ENCODE peak calls at places on chromosomes 16 and 17, in eight cellular contexts. F is brain microvascular endothelial cell, M is cardiac muscle cell, B is WTC11, P is HFF-Myc, U is MCF 10A, T is heart right ventricle, J is astrocyte. L is an unnamed sample.

GRCh38 chr17:3983945-3984484 is 19.8 kb upstream of the ATP2A3 start:
- DNase-seq in M (peak; percentile 86), U (no peak), J (no peak), P (no peak), F (peak; percentile 58), B (no peak), T (peak; percentile 63), L (no peak)

GRCh38 chr17:37567137-37567927 is 41.9 kb downstream of the SYNRG start:
- DNase-seq in P (no peak), F (no peak), M (no peak), B (no peak), J (peak; percentile 28), T (no peak), U (no peak), L (no peak)

GRCh38 chr16:50848755-50849514 is 107.0 kb downstream of the CYLD start:
- DNase-seq in F (no peak), P (no peak), M (no peak), B (no peak), T (no peak), U (no peak), J (no peak), L (no peak)

GRCh38 chr17:8918811-8919210 is 46.7 kb downstream of the PIK3R5 start:
- DNase-seq in F (peak; percentile 34), U (no peak), J (peak; percentile 52), T (no peak), P (no peak), M (peak; percentile 66), B (no peak), L (no peak)

GRCh38 chr17:54892360-54892759 is 8.3 kb upstream of the TOM1L1 start:
- DNase-seq in U (no peak), J (no peak), F (no peak), P (no peak), T (no peak), M (no peak), B (no peak), L (no peak)

GRCh38 chr16:4537376-4538066 is 1.1 kb downstream of the CDIP1 start:
- DNase-seq in U (no peak), J (no peak), M (no peak), B (peak; percentile 54), T (no peak), F (no peak), P (no peak), L (no peak)

GRCh38 chr17:76120658-76121008 is 17.0 kb upstream of the EXOC7 start:
- DNase-seq in T (no peak), B (no peak), F (no peak), U (no peak), M (no peak), P (no peak), J (no peak), L (no peak)

GRCh38 chr17:79977711-79978544 is 57.7 kb downstream of the TBC1D16 start:
- DNase-seq in B (no peak), M (no peak), T (no peak), P (no peak), F (no peak), U (no peak), J (no peak), L (no peak)

GRCh38 chr17:4135489-4135888 is 7.3 kb downstream of the ZZEF1 start:
- DNase-seq in M (no peak), F (no peak), P (no peak), J (no peak), T (no peak), U (no peak), B (no peak), L (no peak)

GRCh38 chr16:85309656-85310587 is 197.7 kb upstream of the CIBAR2 start:
- DNase-seq in J (no peak), U (no peak), P (no peak), T (no peak), M (no peak), B (no peak), F (no peak), L (peak; percentile 57)

GRCh38 chr17:9937164-9937835 is 32.2 kb upstream of the RCVRN start:
- DNase-seq in J (peak; percentile 27), T (peak; percentile 51), M (peak; percentile 52), B (no peak), P (peak; percentile 56), F (no peak), U (no peak), L (no peak)

GRCh38 chr17:55395803-55396505 is 25.7 kb downstream of the MMD start:
- DNase-seq in B (no peak), T (no peak), F (no peak), J (no peak), U (no peak), M (no peak), P (no peak), L (no peak)

GRCh38 chr16:15779664-15780351 is 77.0 kb downstream of the MYH11 start:
- DNase-seq in U (no peak), T (no peak), J (no peak), M (no peak), B (no peak), F (no peak), P (no peak), L (no peak)

GRCh38 chr16:84759906-84760305 is 59.9 kb upstream of the CRISPLD2 start:
- DNase-seq in M (no peak), B (no peak), J (no peak), T (no peak), F (no peak), P (no peak), U (no peak), L (no peak)

GRCh38 chr17:11928436-11928835 is 68.8 kb downstream of the ZNF18 start:
- DNase-seq in T (no peak), J (no peak), P (no peak), F (no peak), B (no peak), U (no peak), M (no peak), L (no peak)

GRCh38 chr17:69518951-69519350 is 104.5 kb downstream of the MAP2K6 start:
- DNase-seq in U (no peak), J (no peak), B (no peak), M (no peak), F (no peak), T (no peak), P (no peak), L (no peak)

GRCh38 chr17:69523252-69523861 is 108.9 kb downstream of the MAP2K6 start:
- DNase-seq in F (peak; percentile 27), U (peak; percentile 72), P (peak; percentile 46), M (peak; percentile 70), J (peak; percentile 31), T (peak; percentile 21), B (no peak), L (no peak)

GRCh38 chr17:69525920-69526841 is 111.7 kb downstream of the MAP2K6 start:
- DNase-seq in J (peak; percentile 26), P (peak; percentile 54), T (peak; percentile 34), M (peak; percentile 79), U (peak; percentile 75), F (peak; percentile 52), B (peak; percentile 36), L (peak; percentile 36)

GRCh38 chr17:69528035-69528434 is 113.5 kb downstream of the MAP2K6 start:
- DNase-seq in F (no peak), J (no peak), T (no peak), M (no peak), B (no peak), U (no peak), P (no peak), L (no peak)

DNA sequence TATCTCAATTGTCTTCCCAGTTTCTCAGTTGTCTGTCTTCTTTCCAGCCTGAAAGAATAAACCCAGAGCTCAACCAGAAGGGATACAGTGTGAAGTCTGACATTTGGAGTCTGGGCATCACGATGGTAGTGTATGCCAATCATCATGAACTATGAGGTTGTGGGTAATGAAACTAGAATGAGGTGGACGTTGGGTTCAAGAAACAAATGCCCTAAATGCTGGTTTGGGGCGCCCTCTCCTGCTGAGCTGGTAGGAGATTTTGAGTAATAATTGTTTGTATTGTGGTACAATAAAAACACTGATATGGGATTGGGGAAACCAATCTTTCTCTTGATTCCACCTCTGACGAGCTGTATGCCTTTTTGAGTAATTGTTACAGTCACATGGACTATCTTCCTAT is 110.4 kb downstream of the MAP2K6 start:
- DNase-seq in M (no peak), P (no peak), T (no peak), F (no peak), J (no peak), U (peak; percentile 42), B (no peak), L (no peak)
- TF ChIP-seq CTCF in M (no peak), P (no peak), T (no peak), F (peak; percentile 12), J (no peak), U (peak; percentile 12), B (no peak), L (no peak)

DNA sequence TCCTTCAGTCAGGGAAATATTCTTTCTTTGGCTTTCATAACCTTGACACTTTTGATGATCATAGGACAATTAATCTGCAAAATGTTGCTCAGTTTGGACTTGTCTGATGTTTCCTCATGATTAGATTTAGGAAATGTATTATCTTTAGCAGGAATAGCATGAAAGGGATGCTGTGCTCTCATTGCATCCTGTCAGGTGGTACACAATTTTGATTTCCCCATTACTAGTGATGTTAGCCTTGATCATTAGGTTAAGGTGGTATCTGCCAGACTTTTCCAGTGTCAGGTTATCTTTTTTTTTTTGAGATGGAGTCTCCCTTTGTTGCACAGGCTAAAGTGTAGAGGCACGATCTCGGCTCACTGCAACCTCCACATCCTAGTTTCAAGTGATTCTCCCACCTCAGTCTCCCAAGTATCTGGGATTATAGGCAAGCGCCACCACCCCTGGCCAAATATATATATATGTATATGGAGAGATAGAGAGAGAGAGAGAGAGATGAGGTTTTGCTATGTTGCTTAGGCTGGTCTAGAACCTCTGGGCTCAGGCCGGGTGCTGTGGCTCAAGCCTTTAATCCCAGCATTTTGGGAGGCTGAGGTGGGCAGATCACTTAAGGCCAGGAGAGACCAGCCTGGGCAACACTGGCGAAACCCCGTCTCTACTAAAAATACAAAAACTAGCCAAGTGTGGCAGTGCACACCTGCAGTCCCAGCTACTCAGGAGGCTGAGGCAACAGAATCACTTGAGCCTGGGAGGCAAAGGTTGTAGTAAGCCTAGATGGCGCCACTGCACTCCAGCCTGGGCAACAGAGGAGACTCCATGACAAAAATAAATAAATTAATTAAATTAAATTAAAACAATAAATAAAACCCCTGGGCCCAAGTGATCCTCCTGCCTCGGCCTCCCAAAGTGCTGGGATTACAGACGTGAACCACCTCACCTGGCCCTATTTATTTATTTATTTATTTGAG is 15.8 kb upstream of the CAVIN1 start:
- DNase-seq in F (peak; percentile 54), U (peak; percentile 51), J (no peak), M (peak; percentile 51), B (peak; percentile 50), P (no peak), T (no peak), L (peak; percentile 25)
- TF ChIP-seq CTCF in F (peak; percentile 71), U (no peak), J (no peak), M (peak; percentile 59), B (no peak), P (peak; percentile 52), T (peak; percentile 56), L (peak; percentile 57)

DNA sequence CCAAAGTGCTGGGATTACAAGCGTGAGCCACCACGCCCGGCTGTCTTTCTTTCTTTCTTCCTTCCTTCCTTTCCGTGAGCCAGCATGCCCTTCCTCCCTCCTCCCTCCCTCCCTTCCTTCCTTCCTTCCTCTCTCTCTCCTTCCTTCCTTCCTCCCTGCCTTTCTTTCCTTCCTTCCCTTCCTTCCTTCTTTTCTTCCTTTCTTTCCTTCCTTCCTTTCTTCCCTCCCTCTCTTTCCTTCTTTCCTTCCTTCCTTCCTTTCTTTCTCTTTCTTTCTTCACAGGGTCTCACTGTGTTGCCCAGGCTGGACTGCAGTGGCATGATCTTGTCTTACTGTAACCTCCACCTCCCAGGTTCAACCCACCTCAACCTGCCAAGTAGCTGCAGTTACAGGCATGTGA is 50.7 kb upstream of the PLCG2 start:
- DNase-seq in T (no peak), B (no peak), P (no peak), F (no peak), J (no peak), M (no peak), U (no peak), L (no peak)
- TF ChIP-seq CTCF in T (no peak), B (no peak), P (no peak), F (no peak), J (no peak), M (no peak), U (no peak), L (no peak)

GRCh38 chr17:63835167-63835720 is 7.2 kb downstream of the SMARCD2 start:
- DNase-seq in M (no peak), T (no peak), J (no peak), B (no peak), P (no peak), U (no peak), F (no peak), L (no peak)
- TF ChIP-seq CTCF in M (no peak), T (no peak), J (no peak), B (peak; percentile 9), P (no peak), U (no peak), F (no peak), L (no peak)